ENCODE peak calls at places on chromosomes 3 and 15, in six cellular contexts. A is brain microvascular endothelial cell; L is effector memory CD4-positive, alpha-beta T cell; Q is lung; F is fibroblast of lung; G is A549. W is an unnamed sample.

GRCh38 chr3:51389423-51390183 is 1.5 kb upstream of the RBM15B start:
- DNase-seq in A (peak; percentile 34), L (peak; percentile 35), Q (peak; percentile 49), F (peak; percentile 46), G (peak; percentile 54), W (no peak)

GRCh38 chr15:78740904-78741274 is 70.4 kb downstream of the ADAMTS7 start:
- DNase-seq in A (no peak), L (no peak), Q (peak; percentile 17), F (no peak), G (no peak), W (no peak)

GRCh38 chr15:75347222-75348033 is 589 bp downstream of the NEIL1 start:
- DNase-seq in A (no peak), L (peak; percentile 37), Q (peak; percentile 72), F (peak; percentile 34), G (no peak), W (peak; percentile 21)

GRCh38 chr3:49411550-49411967 is 217 bp downstream of the RHOA start:
- DNase-seq in A (no peak), L (no peak), Q (peak; percentile 55), F (no peak), G (no peak), W (no peak)

GRCh38 chr3:45992820-45993219 is 2.8 kb downstream of the FYCO1 start:
- DNase-seq in A (no peak), L (no peak), Q (no peak), F (no peak), G (no peak), W (no peak)

GRCh38 chr15:45449878-45450277 is 71.5 kb upstream of the GATM start:
- DNase-seq in A (no peak), L (no peak), Q (peak; percentile 85), F (no peak), G (no peak), W (no peak)

GRCh38 chr3:8557298-8557697 is 55.7 kb downstream of the LMCD1 start:
- DNase-seq in A (no peak), L (no peak), Q (no peak), F (peak; percentile 43), G (no peak), W (no peak)

GRCh38 chr3:126245811-126246727 is 65.7 kb upstream of the ALDH1L1 start:
- DNase-seq in A (peak; percentile 57), L (no peak), Q (peak; percentile 66), F (peak; percentile 80), G (peak; percentile 54), W (peak; percentile 35)

GRCh38 chr3:193452338-193452737 is 73.8 kb upstream of the ATP13A5 start:
- DNase-seq in A (no peak), L (no peak), Q (no peak), F (no peak), G (no peak), W (no peak)

GRCh38 chr3:168534761-168535160 is 439.0 kb upstream of the GOLIM4 start:
- DNase-seq in A (no peak), L (no peak), Q (no peak), F (no peak), G (no peak), W (no peak)

GRCh38 chr3:186216903-186217819 is 108.3 kb upstream of the ETV5 start:
- DNase-seq in A (no peak), L (no peak), Q (no peak), F (peak; percentile 28), G (no peak), W (no peak)

GRCh38 chr15:42549052-42549491 is 434 bp downstream of the HAUS2 start:
- DNase-seq in A (peak; percentile 3), L (no peak), Q (peak; percentile 32), F (peak; percentile 24), G (peak; percentile 35), W (peak; percentile 25)

GRCh38 chr15:42544858-42545629 is 3.5 kb downstream of the LRRC57 start:
- DNase-seq in A (peak; percentile 1), L (no peak), Q (no peak), F (no peak), G (no peak), W (no peak)

GRCh38 chr15:42548258-42549051 is at the start of the genes HAUS2 and LRRC57:
- DNase-seq in A (peak; percentile 63), L (peak; percentile 77), Q (peak; percentile 88), F (peak; percentile 81), G (peak; percentile 79), W (peak; percentile 63)

GRCh38 chr15:42549782-42550392 is 1.2 kb downstream of the HAUS2 start:
- DNase-seq in A (no peak), L (no peak), Q (no peak), F (no peak), G (no peak), W (no peak)

GRCh38 chr15:42547926-42548257 is 701 bp downstream of the LRRC57 start:
- DNase-seq in A (no peak), L (no peak), Q (no peak), F (peak; percentile 53), G (no peak), W (no peak)
- H3K27ac ChIP-seq in A (peak overlapping the region; percentile 37), L (peak overlapping the region; percentile 91), Q (peak overlapping the region; percentile 89), F (peak overlapping the region; percentile 80), G (peak overlapping the region; percentile 98), W (peak overlapping the region; percentile 83)

DNA sequence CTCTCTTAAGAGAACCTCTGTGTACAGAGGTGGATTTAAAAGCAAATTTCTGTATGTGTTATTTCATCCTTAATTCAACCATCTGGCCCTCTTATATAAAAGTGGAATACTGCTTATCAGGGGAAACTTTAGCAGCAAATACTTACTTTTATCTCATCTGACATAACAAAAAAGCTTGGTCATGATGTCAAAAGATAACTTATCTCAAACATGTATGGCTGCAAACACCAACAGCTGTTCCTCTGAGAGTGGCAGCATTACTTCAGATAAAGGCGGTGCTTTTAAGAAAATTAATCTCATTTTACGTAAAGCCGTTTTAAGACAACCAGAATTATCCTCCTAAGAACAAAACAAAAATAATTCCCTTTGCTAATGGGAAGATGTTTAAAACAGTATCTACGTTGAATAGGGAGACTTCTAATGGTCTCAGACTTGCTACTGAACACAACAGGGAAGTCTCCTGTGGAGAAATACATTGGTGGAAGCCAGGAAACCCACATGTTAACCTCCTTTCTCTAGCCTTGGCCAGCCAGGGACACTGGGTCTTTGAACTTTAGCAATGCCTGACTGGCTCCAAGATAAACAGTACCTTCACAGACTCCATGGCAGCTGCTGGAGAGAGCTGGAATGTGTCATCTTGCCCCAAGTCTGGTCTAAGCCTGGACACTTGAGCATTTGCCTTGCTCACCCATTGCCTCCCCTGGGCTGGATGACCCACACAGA is 18.1 kb downstream of the ARRDC4 start:
- DNase-seq in A (no peak), L (no peak), Q (no peak), F (no peak), G (no peak), W (no peak)
- H3K27ac ChIP-seq in A (no peak overlapping the region), L (no peak overlapping the region), Q (no peak overlapping the region), F (no peak overlapping the region), G (no peak overlapping the region), W (no peak overlapping the region)

GRCh38 chr3:149515242-149515641 is 40.7 kb downstream of the TM4SF4 start:
- DNase-seq in A (no peak), L (no peak), Q (no peak), F (no peak), G (no peak), W (no peak)
- H3K27ac ChIP-seq in A (no peak overlapping the region), L (no peak overlapping the region), Q (no peak overlapping the region), F (no peak overlapping the region), G (no peak overlapping the region), W (no peak overlapping the region)

DNA sequence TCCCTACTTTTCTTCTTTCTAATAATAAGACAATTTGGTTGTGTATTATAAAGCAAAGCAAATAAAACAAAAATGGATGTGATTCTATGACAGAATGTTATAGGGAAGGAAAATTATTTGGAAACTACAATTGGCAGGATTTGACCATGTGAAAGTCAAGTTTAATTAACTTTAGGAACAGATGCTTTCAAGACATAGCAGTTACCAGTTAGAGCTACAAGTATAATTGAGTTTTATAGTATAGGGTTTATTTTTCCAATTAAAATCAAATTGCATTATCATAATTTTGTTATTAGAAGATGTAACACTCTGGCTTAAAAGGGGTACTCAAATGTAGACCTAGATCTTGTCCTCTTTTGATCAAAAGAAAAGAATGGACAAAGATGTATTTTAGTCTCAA is 110.9 kb downstream of the ROBO2 start:
- DNase-seq in A (no peak), L (no peak), Q (no peak), F (no peak), G (no peak), W (no peak)
- H3K27ac ChIP-seq in A (no peak overlapping the region), L (no peak overlapping the region), Q (no peak overlapping the region), F (no peak overlapping the region), G (no peak overlapping the region), W (no peak overlapping the region)